ENCODE peak calls at places on chromosome 18, in nine cellular contexts. Y, C, L, D, T, I, N, R and B are unnamed samples.

GRCh38 chr18:13273800-13274199 is 55.2 kb downstream of the LDLRAD4 start:
- DNase-seq in D (no peak), N (no peak), R (no peak), C (no peak), L (no peak), Y (no peak), I (no peak), T (no peak), B (no peak)

GRCh38 chr18:76972838-76973237 is 150.5 kb downstream of the ZNF236 start:
- DNase-seq in N (no peak), D (no peak), L (no peak), Y (no peak), I (peak; percentile 59), T (no peak), R (no peak), C (no peak), B (no peak)

GRCh38 chr18:31648966-31649429 is 35.4 kb downstream of the B4GALT6 start:
- DNase-seq in Y (peak; percentile 1), D (no peak), R (no peak), T (no peak), N (no peak), I (peak; percentile 51), L (no peak), C (no peak), B (no peak)

GRCh38 chr18:58578321-58578720 is 50.6 kb downstream of the ALPK2 start:
- DNase-seq in I (no peak), T (no peak), R (no peak), Y (peak; percentile 70), L (peak; percentile 9), C (no peak), D (no peak), N (no peak), B (no peak)

GRCh38 chr18:3478262-3478978 is 28.4 kb downstream of the TGIF1 start:
- DNase-seq in Y (no peak), N (no peak), I (peak; percentile 61), R (no peak), D (no peak), C (no peak), L (no peak), T (no peak), B (no peak)

GRCh38 chr18:50696436-50696835 is 123.4 kb downstream of the MRO start:
- DNase-seq in N (peak; percentile 77), L (no peak), R (no peak), C (no peak), I (no peak), Y (no peak), T (no peak), D (no peak), B (no peak)

GRCh38 chr18:74497308-74497640 is 1.1 kb downstream of the CNDP2 start:
- DNase-seq in Y (no peak), T (no peak), C (no peak), I (peak; percentile 8), R (no peak), D (no peak), N (no peak), L (no peak), B (no peak)

GRCh38 chr18:36412778-36413177 is 115.3 kb downstream of the FHOD3 start:
- DNase-seq in L (no peak), Y (no peak), N (no peak), T (no peak), D (no peak), I (peak; percentile 23), R (no peak), C (no peak), B (no peak)

GRCh38 chr18:55489034-55489741 is 98.8 kb downstream of the TCF4 start:
- DNase-seq in N (no peak), D (no peak), T (no peak), L (no peak), R (no peak), Y (no peak), C (no peak), I (no peak), B (no peak)

GRCh38 chr18:69308620-69309019 is 92.1 kb upstream of the DOK6 start:
- DNase-seq in N (no peak), C (no peak), I (no peak), T (no peak), R (no peak), Y (no peak), D (no peak), L (no peak), B (no peak)

GRCh38 chr18:2933995-2934394 is 78.9 kb downstream of the LPIN2 start:
- DNase-seq in I (no peak), Y (no peak), C (no peak), N (no peak), L (no peak), R (no peak), T (no peak), D (no peak), B (no peak)

GRCh38 chr18:22490429-22490846 is 72.7 kb upstream of the CTAGE1 start:
- DNase-seq in R (no peak), I (no peak), D (peak; percentile 47), Y (no peak), T (no peak), C (no peak), N (no peak), L (no peak), B (no peak)

GRCh38 chr18:62399781-62400308 is 74.7 kb downstream of the TNFRSF11A start:
- DNase-seq in C (no peak), D (no peak), N (peak; percentile 93), L (peak; percentile 19), Y (no peak), T (no peak), R (no peak), I (peak; percentile 66), B (peak; percentile 18)

GRCh38 chr18:23824704-23825103 is 135.5 kb downstream of the LAMA3 start:
- DNase-seq in R (no peak), Y (peak; percentile 12), I (peak; percentile 13), T (no peak), D (no peak), L (no peak), C (no peak), N (no peak), B (no peak)

GRCh38 chr18:58491113-58491696 is 137.7 kb downstream of the ALPK2 start:
- DNase-seq in R (no peak), L (no peak), I (no peak), C (no peak), D (no peak), Y (no peak), T (no peak), N (no peak), B (no peak)

GRCh38 chr18:3086865-3087264 is 73.9 kb upstream of the LPIN2 start:
- DNase-seq in R (no peak), C (no peak), Y (no peak), I (no peak), D (no peak), L (no peak), T (no peak), N (no peak), B (no peak)

GRCh38 chr18:6644841-6645240 is 84.7 kb upstream of the ARHGAP28 start:
- DNase-seq in I (no peak), L (no peak), R (no peak), D (no peak), N (no peak), T (no peak), C (no peak), Y (no peak), B (no peak)

GRCh38 chr18:31203086-31203793 is 40.6 kb upstream of the DSC1 start:
- DNase-seq in C (peak; percentile 68), L (no peak), Y (no peak), I (no peak), N (no peak), D (peak; percentile 44), R (no peak), T (no peak), B (no peak)

GRCh38 chr18:35463837-35464236 is 33.9 kb downstream of the INO80C start:
- DNase-seq in D (no peak), T (no peak), R (no peak), L (no peak), Y (no peak), C (no peak), I (peak; percentile 41), N (no peak), B (no peak)

GRCh38 chr18:50508228-50508627 is 51.7 kb upstream of the MAPK4 start:
- DNase-seq in C (no peak), L (no peak), I (no peak), N (no peak), D (no peak), Y (no peak), R (no peak), T (no peak), B (no peak)

GRCh38 chr18:68532328-68532885 is 182.5 kb downstream of the TMX3 start:
- DNase-seq in N (no peak), I (no peak), C (no peak), R (no peak), T (no peak), D (no peak), Y (no peak), L (no peak), B (no peak)

GRCh38 chr18:45121146-45121545 is 440.5 kb downstream of the SETBP1 start:
- DNase-seq in T (no peak), C (no peak), N (no peak), R (no peak), D (no peak), Y (no peak), I (no peak), L (no peak), B (no peak)